ENCODE peak calls at places on chromosomes 7 and 10, in four cellular contexts. B is midbrain, R is HFF-Myc, M is HFFc6. K is an unnamed sample.

GRCh38 chr10:118957141-118957825 is 72.2 kb upstream of the NANOS1 start:
- DNase-seq in M (no peak), B (no peak), R (no peak), K (no peak)

GRCh38 chr7:25893436-25893835 is 258.6 kb upstream of the NFE2L3 start:
- DNase-seq in M (no peak), R (no peak), B (no peak), K (no peak)

GRCh38 chr7:30905078-30906012 is 6.3 kb upstream of the AQP1 start:
- DNase-seq in R (no peak), M (no peak), B (no peak), K (no peak)

GRCh38 chr7:41465571-41465970 is 237.3 kb downstream of the INHBA start:
- DNase-seq in M (no peak), R (no peak), B (no peak), K (no peak)

GRCh38 chr7:151086802-151087246 is 549 bp downstream of the AGAP3 start:
- DNase-seq in B (no peak), M (peak; percentile 36), R (no peak), K (peak; percentile 67)

GRCh38 chr10:3911713-3912442 is 126.9 kb upstream of the KLF6 start:
- DNase-seq in B (no peak), M (no peak), R (no peak), K (no peak)

GRCh38 chr7:6403907-6404306 is 43.8 kb downstream of the DAGLB start:
- DNase-seq in B (no peak), R (no peak), M (no peak), K (no peak)

GRCh38 chr7:137920637-137921473 is 74.1 kb upstream of the DGKI start:
- DNase-seq in R (no peak), M (no peak), B (no peak), K (no peak)

GRCh38 chr7:148772297-148773089 is 73.8 kb downstream of the CUL1 start:
- DNase-seq in R (peak; percentile 81), M (peak; percentile 95), B (no peak), K (no peak)

GRCh38 chr7:37508063-37508462 is 59.4 kb upstream of the ELMO1 start:
- DNase-seq in B (peak; percentile 5), R (no peak), M (no peak), K (no peak)

GRCh38 chr10:17216901-17217395 is 11.1 kb upstream of the VIM start:
- DNase-seq in M (no peak), R (no peak), B (no peak), K (no peak)

GRCh38 chr10:132845780-132846595 is 60.0 kb upstream of the NKX6-2 start:
- DNase-seq in R (no peak), B (no peak), M (no peak), K (no peak)

GRCh38 chr10:70560511-70560931 is 42.0 kb downstream of the PRF1 start:
- DNase-seq in M (no peak), B (no peak), R (no peak), K (no peak)

GRCh38 chr7:121503039-121503438 is 106.9 kb upstream of the FAM3C start:
- DNase-seq in M (no peak), B (no peak), R (no peak), K (no peak)

GRCh38 chr7:79272066-79272669 is 181.3 kb downstream of the MAGI2 start:
- DNase-seq in R (peak; percentile 43), M (peak; percentile 36), B (peak; percentile 22), K (peak; percentile 37)

GRCh38 chr7:112411186-112411795 is 39.0 kb upstream of the IFRD1 start:
- DNase-seq in B (peak; percentile 41), R (no peak), M (peak; percentile 20), K (no peak)

GRCh38 chr10:112631501-112632410 is 184.7 kb downstream of the VTI1A start:
- DNase-seq in R (no peak), B (no peak), M (no peak), K (no peak)

GRCh38 chr7:85974176-85974575 is 669.5 kb upstream of the GRM3 start:
- DNase-seq in B (no peak), M (no peak), R (no peak), K (no peak)

GRCh38 chr7:17965600-17965999 is 25.3 kb upstream of the SNX13 start:
- DNase-seq in R (no peak), M (peak; percentile 70), B (no peak), K (no peak)

GRCh38 chr10:116170815-116171250 is 102.2 kb downstream of the GFRA1 start:
- DNase-seq in B (no peak), M (peak; percentile 28), R (no peak), K (no peak)

K was measured in erythroblast.